ENCODE peak calls at places on chromosomes 5 and 9, in five cellular contexts. S, U, E, L and O are unnamed samples.

GRCh38 chr5:172843825-172844576 is 9.9 kb downstream of the ERGIC1 start:
- DNase-seq in S (no peak), E (no peak), U (no peak), L (no peak), O (no peak)

GRCh38 chr5:2865856-2866546 is 114.5 kb upstream of the IRX2 start:
- DNase-seq in U (no peak), S (no peak), E (no peak), L (no peak), O (no peak)

GRCh38 chr9:109574061-109574882 is 76.2 kb upstream of the PTPN3 start:
- DNase-seq in E (no peak), L (no peak), S (no peak), U (no peak), O (no peak)

GRCh38 chr9:20697021-20697719 is 13.1 kb downstream of the FOCAD start:
- DNase-seq in S (no peak), U (no peak), E (no peak), L (no peak), O (no peak)

GRCh38 chr5:136084698-136085097 is 47.9 kb upstream of the SMAD5 start:
- DNase-seq in U (peak), E (no peak), L (peak), S (no peak), O (no peak)

GRCh38 chr5:176793736-176794135 is 16.6 kb upstream of the UNC5A start:
- DNase-seq in S (no peak), E (no peak), U (no peak), L (no peak), O (no peak)

GRCh38 chr9:92151691-92152393 is 36.6 kb upstream of the SPTLC1 start:
- DNase-seq in U (no peak), L (no peak), S (no peak), E (peak), O (no peak)

GRCh38 chr9:134622896-134623407 is 18.7 kb upstream of the COL5A1 start:
- DNase-seq in U (peak), L (peak), S (peak), E (no peak), O (no peak)

GRCh38 chr5:179906795-179907569 is 715 bp downstream of the TBC1D9B start:
- DNase-seq in U (peak), L (peak), S (no peak), E (no peak), O (no peak)

GRCh38 chr9:134963546-134963945 is 45.8 kb upstream of the FCN1 start:
- DNase-seq in U (no peak), L (peak), S (no peak), E (no peak), O (no peak)

GRCh38 chr9:292915-293314 is 78.2 kb downstream of the DOCK8 start:
- DNase-seq in E (no peak), L (no peak), U (no peak), S (no peak), O (no peak)

GRCh38 chr9:32603914-32604852 is 31.2 kb upstream of the NDUFB6 start:
- DNase-seq in E (no peak), S (no peak), L (no peak), U (no peak), O (no peak)

GRCh38 chr5:151585970-151586369 is 5.2 kb downstream of the FAT2 start:
- DNase-seq in L (no peak), S (peak), E (no peak), U (no peak), O (no peak)

GRCh38 chr9:128104171-128104618 is 23.3 kb downstream of the PTGES2 start:
- DNase-seq in S (no peak), U (no peak), L (peak), E (no peak), O (no peak)

GRCh38 chr9:32161720-32162119 is 222.7 kb upstream of the ACO1 start:
- DNase-seq in U (no peak), L (no peak), E (no peak), S (no peak), O (no peak)

GRCh38 chr5:146646441-146646840 is 130.5 kb upstream of the GPR151 start:
- DNase-seq in E (no peak), L (no peak), U (no peak), S (no peak), O (no peak)

GRCh38 chr9:127918201-127919107 is 1.6 kb upstream of the ST6GALNAC4 start:
- DNase-seq in U (peak), E (no peak), S (no peak), L (no peak), O (no peak)

GRCh38 chr9:84620338-84620737 is 49.2 kb upstream of the NTRK2 start:
- DNase-seq in E (no peak), U (peak), L (no peak), S (no peak), O (no peak)

GRCh38 chr5:134174841-134175839 is 1.6 kb downstream of the SKP1 start:
- DNase-seq in E (no peak), U (no peak), S (no peak), L (no peak), O (no peak)

GRCh38 chr9:33815781-33816180 is 1.2 kb upstream of the UBE2R2 start:
- DNase-seq in S (no peak), L (no peak), E (no peak), U (no peak), O (no peak)

GRCh38 chr5:139847790-139848507 is 52.3 kb downstream of the PSD2 start:
- DNase-seq in U (peak), S (no peak), L (no peak), E (no peak), O (peak)